ENCODE peak calls at places on chromosome 18, in five cellular contexts. N, G, H, X and I are unnamed samples.

GRCh38 chr18:37568671-37569070 is 3.1 kb upstream of the CELF4 start:
- DNase-seq in H (no peak), G (no peak), N (no peak), X (no peak), I (no peak)

GRCh38 chr18:48662021-48662661 is 123.3 kb downstream of the CTIF start:
- DNase-seq in N (peak), G (no peak), H (peak), X (peak), I (no peak)

GRCh38 chr18:32158108-32158624 is 31.7 kb upstream of the MEP1B start:
- DNase-seq in G (peak), N (peak), X (peak), H (peak), I (peak)

GRCh38 chr18:9017170-9017899 is 85.2 kb upstream of the NDUFV2 start:
- DNase-seq in N (peak), X (no peak), H (peak), G (peak), I (peak)

GRCh38 chr18:55634545-55634944 is 46.6 kb upstream of the TCF4 start:
- DNase-seq in G (no peak), X (peak), H (no peak), N (peak), I (peak)

GRCh38 chr18:73118121-73118816 is 250.5 kb upstream of the NETO1 start:
- DNase-seq in X (no peak), H (no peak), N (peak), G (no peak), I (peak)

GRCh38 chr18:79454034-79454735 is 58.5 kb downstream of the NFATC1 start:
- DNase-seq in G (no peak), N (no peak), H (no peak), X (no peak), I (no peak)

GRCh38 chr18:68940754-68941153 is 142.9 kb downstream of the CCDC102B start:
- DNase-seq in G (no peak), X (no peak), N (no peak), H (no peak), I (no peak)

GRCh38 chr18:63237911-63238710 is 81.5 kb downstream of the BCL2 start:
- DNase-seq in H (peak), N (peak), X (peak), G (no peak), I (peak)

GRCh38 chr18:8990276-8991031 is 112.0 kb upstream of the NDUFV2 start:
- DNase-seq in N (no peak), X (no peak), G (no peak), H (no peak), I (no peak)

GRCh38 chr18:61335737-61336555 is 2.7 kb downstream of the CDH20 start:
- DNase-seq in N (no peak), X (no peak), H (no peak), G (no peak), I (no peak)

GRCh38 chr18:70371085-70371735 is 82.4 kb downstream of the SOCS6 start:
- DNase-seq in G (no peak), N (no peak), X (no peak), H (no peak), I (no peak)

GRCh38 chr18:52190195-52190594 is 149.8 kb upstream of the DCC start:
- DNase-seq in G (no peak), N (no peak), H (no peak), X (no peak), I (no peak)

GRCh38 chr18:55592572-55592971 is 4.6 kb upstream of the TCF4 start:
- DNase-seq in X (no peak), N (no peak), H (no peak), G (no peak), I (no peak)

GRCh38 chr18:48800877-48801727 is 149.7 kb downstream of the SMAD7 start:
- DNase-seq in X (no peak), H (no peak), N (no peak), G (peak), I (no peak)

GRCh38 chr18:9474103-9474982 is 970 bp upstream of the RALBP1 start:
- DNase-seq in H (peak), G (peak), N (peak), X (no peak), I (peak)

GRCh38 chr18:71443726-71444480 is 1100.2 kb downstream of the CBLN2 start:
- DNase-seq in G (no peak), X (no peak), H (no peak), N (peak), I (peak)

GRCh38 chr18:23992119-23992940 is 22.2 kb upstream of the TTC39C start:
- DNase-seq in H (no peak), G (no peak), N (no peak), X (no peak), I (no peak)

GRCh38 chr18:29156531-29156930 is 979.6 kb upstream of the CDH2 start:
- DNase-seq in N (no peak), X (no peak), H (no peak), G (no peak), I (no peak)

GRCh38 chr18:79528296-79528695 is 132.6 kb downstream of the NFATC1 start:
- DNase-seq in N (no peak), G (no peak), X (no peak), H (no peak), I (no peak)